ENCODE peak calls at places on chromosomes 3 and 15, in six cellular contexts. E is HCT116, P is HepG2, O is Panc1, Q is SK-N-SH, L is GM12878. M is an unnamed sample.

GRCh38 chr3:177776656-177777055 is 579.4 kb upstream of the TBL1XR1 start:
- DNase-seq in E (no peak), P (peak), O (no peak), Q (no peak), L (no peak), M (no peak)

GRCh38 chr15:98342911-98343310 is 305.4 kb upstream of the IGF1R start:
- DNase-seq in E (no peak), P (no peak), O (no peak), Q (no peak), L (no peak), M (no peak)

GRCh38 chr15:80991446-80991845 is 1.8 kb upstream of the MESD start:
- DNase-seq in E (no peak), P (no peak), O (no peak), Q (no peak), L (no peak), M (no peak)

GRCh38 chr15:31024330-31024729 is 32.9 kb upstream of the MTMR10 start:
- DNase-seq in E (peak), P (peak), O (no peak), Q (no peak), L (no peak), M (no peak)

GRCh38 chr15:83565553-83566159 is 88.3 kb upstream of the ADAMTSL3 start:
- DNase-seq in E (peak), P (peak), O (peak), Q (peak), L (no peak), M (no peak)

GRCh38 chr15:60626669-60627068 is 147.7 kb upstream of the ICE2 start:
- DNase-seq in E (no peak), P (no peak), O (no peak), Q (no peak), L (no peak), M (no peak)

GRCh38 chr15:75182187-75183131 is 19.2 kb upstream of the C15orf39 start:
- DNase-seq in E (no peak), P (peak), O (no peak), Q (no peak), L (no peak), M (no peak)

GRCh38 chr15:70466895-70467529 is 296.3 kb downstream of the UACA start:
- DNase-seq in E (peak), P (peak), O (no peak), Q (peak), L (no peak), M (peak)

GRCh38 chr15:88636039-88636438 is 2.8 kb upstream of the ISG20 start:
- DNase-seq in E (peak), P (no peak), O (no peak), Q (no peak), L (no peak), M (no peak)

GRCh38 chr3:146803746-146804145 is 198.6 kb upstream of the PLSCR5 start:
- DNase-seq in E (no peak), P (no peak), O (no peak), Q (no peak), L (no peak), M (no peak)

GRCh38 chr3:172152869-172153268 is 113.5 kb downstream of the FNDC3B start:
- DNase-seq in E (no peak), P (no peak), O (no peak), Q (no peak), L (no peak), M (no peak)

GRCh38 chr3:156522673-156523072 is 32.2 kb downstream of the SSR3 start:
- DNase-seq in E (no peak), P (no peak), O (no peak), Q (no peak), L (no peak), M (peak)

GRCh38 chr3:45923755-45924154 is 19.5 kb upstream of the CXCR6 start:
- DNase-seq in E (peak), P (no peak), O (no peak), Q (no peak), L (no peak), M (no peak)

GRCh38 chr3:10459954-10460754 is 45.2 kb downstream of the ATP2B2 start:
- DNase-seq in E (peak), P (peak), O (no peak), Q (no peak), L (no peak), M (peak)

GRCh38 chr15:80736571-80736970 is 41.5 kb downstream of the ABHD17C start:
- DNase-seq in E (no peak), P (no peak), O (no peak), Q (no peak), L (no peak), M (no peak)

GRCh38 chr15:48190932-48191573 is 412 bp upstream of the CTXN2 start:
- DNase-seq in E (no peak), P (peak), O (no peak), Q (peak), L (no peak), M (peak)

GRCh38 chr3:43797794-43798193 is 107.1 kb downstream of the ABHD5 start:
- DNase-seq in E (no peak), P (no peak), O (no peak), Q (no peak), L (no peak), M (no peak)

GRCh38 chr3:185778069-185778468 is 46.8 kb downstream of the IGF2BP2 start:
- DNase-seq in E (no peak), P (no peak), O (no peak), Q (no peak), L (no peak), M (no peak)

GRCh38 chr15:39281094-39281493 is 299.8 kb upstream of the THBS1 start:
- DNase-seq in E (no peak), P (no peak), O (no peak), Q (no peak), L (no peak), M (no peak)

GRCh38 chr15:72535911-72536310 is 61.8 kb downstream of the ARIH1 start:
- DNase-seq in E (no peak), P (no peak), O (no peak), Q (no peak), L (no peak), M (no peak)

GRCh38 chr15:69367231-69367630 is 46.9 kb upstream of the KIF23 start:
- DNase-seq in E (no peak), P (no peak), O (no peak), Q (no peak), L (no peak), M (no peak)

GRCh38 chr15:57322602-57323250 is 53.6 kb upstream of the CGNL1 start:
- DNase-seq in E (no peak), P (no peak), O (no peak), Q (no peak), L (no peak), M (no peak)

GRCh38 chr3:102536479-102536878 is 101.7 kb downstream of the ZPLD1 start:
- DNase-seq in E (peak), P (peak), O (peak), Q (peak), L (no peak), M (no peak)

GRCh38 chr15:69410290-69410874 is 3.8 kb upstream of the KIF23 start:
- DNase-seq in E (peak), P (peak), O (no peak), Q (peak), L (no peak), M (no peak)

GRCh38 chr3:177824190-177824786 is 627.0 kb upstream of the TBL1XR1 start:
- DNase-seq in E (no peak), P (peak), O (no peak), Q (peak), L (no peak), M (no peak)

GRCh38 chr3:111874177-111874820 is 15.2 kb downstream of the PHLDB2 start:
- DNase-seq in E (peak), P (peak), O (no peak), Q (no peak), L (no peak), M (no peak)

GRCh38 chr15:55389276-55389631 is 18.9 kb downstream of the CCPG1 start:
- DNase-seq in E (no peak), P (no peak), O (peak), Q (no peak), L (no peak), M (no peak)

GRCh38 chr3:4709336-4709735 is 216.2 kb downstream of the ITPR1 start:
- DNase-seq in E (no peak), P (no peak), O (no peak), Q (no peak), L (no peak), M (no peak)

GRCh38 chr3:9422712-9423424 is 25.5 kb downstream of the SETD5 start:
- DNase-seq in E (peak), P (peak), O (peak), Q (peak), L (no peak), M (no peak)

GRCh38 chr3:99825239-99825638 is 7.6 kb downstream of the CMSS1 start:
- DNase-seq in E (no peak), P (no peak), O (no peak), Q (no peak), L (no peak), M (no peak)

GRCh38 chr15:60704717-60705116 is 225.8 kb upstream of the ICE2 start:
- DNase-seq in E (no peak), P (no peak), O (no peak), Q (no peak), L (no peak), M (no peak)

GRCh38 chr3:109072208-109072607 is 45.7 kb downstream of the MORC1 start:
- DNase-seq in E (no peak), P (no peak), O (no peak), Q (no peak), L (no peak), M (no peak)

GRCh38 chr3:114518409-114518808 is 224.6 kb downstream of the TIGIT start:
- DNase-seq in E (no peak), P (no peak), O (no peak), Q (no peak), L (no peak), M (no peak)

GRCh38 chr3:114525278-114525677 is 231.4 kb downstream of the TIGIT start:
- DNase-seq in E (no peak), P (no peak), O (no peak), Q (no peak), L (no peak), M (no peak)

DNA sequence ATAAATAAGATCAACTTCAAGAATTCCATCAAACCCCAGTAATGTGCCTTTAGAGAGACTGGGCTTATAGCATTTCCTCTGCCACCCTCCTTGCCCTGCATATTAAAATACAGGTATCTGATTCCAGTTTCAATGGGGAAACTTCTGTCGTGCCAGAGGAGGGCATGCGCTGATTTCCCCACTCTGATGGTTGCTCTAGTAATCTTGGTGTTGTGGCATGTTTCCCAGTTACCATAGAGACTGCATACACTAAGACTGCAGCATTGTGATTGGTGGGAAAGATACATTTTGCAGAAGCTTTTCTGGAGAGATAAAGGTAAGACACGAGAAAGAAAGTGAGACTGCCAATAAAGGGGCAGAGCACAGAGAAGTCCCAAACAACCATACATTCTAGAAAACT is 225.6 kb downstream of the TIGIT start:
- DNase-seq in E (no peak), P (no peak), O (no peak), Q (peak), L (peak), M (no peak)
- TF ChIP-seq POLR2AphosphoS5 in E (no peak), P (no peak), O (no peak), Q (no peak), L (no peak), M (no peak)

GRCh38 chr15:77631790-77632551 is 741 bp downstream of the LINGO1 start:
- DNase-seq in E (no peak), P (no peak), O (no peak), Q (no peak), L (no peak), M (no peak)
- H3K4me3 ChIP-seq in E (peak), P (peak), O (peak), Q (peak), L (no peak), M (no peak)

GRCh38 chr15:51315726-51316125 is 22.7 kb downstream of the CYP19A1 start:
- DNase-seq in E (no peak), P (no peak), O (no peak), Q (no peak), L (no peak), M (no peak)
- TF ChIP-seq REST in E (no peak), P (no peak), O (no peak), Q (no peak), L (no peak), M (no peak)

GRCh38 chr3:193983846-193984245 is 152.1 kb upstream of the HES1 start:
- DNase-seq in E (no peak), P (no peak), O (no peak), Q (no peak), L (no peak), M (no peak)

GRCh38 chr3:193981534-193981933 is 154.4 kb upstream of the HES1 start:
- DNase-seq in E (no peak), P (no peak), O (no peak), Q (no peak), L (no peak), M (no peak)

GRCh38 chr3:193980326-193980725 is 155.6 kb upstream of the HES1 start:
- DNase-seq in E (no peak), P (no peak), O (no peak), Q (no peak), L (no peak), M (no peak)

GRCh38 chr3:193980905-193981304 is 155.0 kb upstream of the HES1 start:
- DNase-seq in E (no peak), P (no peak), O (no peak), Q (no peak), L (no peak), M (no peak)

DNA sequence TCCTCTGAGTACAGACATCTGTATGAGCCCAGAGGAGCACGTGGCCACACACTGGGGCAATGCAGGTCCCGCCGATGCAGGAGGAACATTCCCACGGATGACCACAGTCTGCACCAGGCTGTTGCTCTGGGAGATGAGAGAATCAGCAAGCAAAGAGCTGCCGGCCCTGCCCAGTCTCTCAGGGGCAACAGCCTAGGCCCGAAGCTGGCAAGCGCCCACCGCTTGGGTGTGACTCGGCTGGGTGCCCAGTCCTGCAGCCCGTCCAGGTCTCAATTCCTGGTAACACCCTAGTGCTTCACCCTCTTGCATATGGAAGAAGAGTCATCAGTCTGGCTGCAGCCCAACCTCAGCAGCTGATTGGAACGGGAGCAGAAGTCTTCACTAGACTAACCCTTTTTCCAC is 153.7 kb upstream of the HES1 start:
- DNase-seq in E (no peak), P (no peak), O (no peak), Q (no peak), L (no peak), M (no peak)
- TF ChIP-seq POLR2AphosphoS5 in E (no peak), P (no peak), O (no peak), Q (no peak), L (no peak), M (no peak)

DNA sequence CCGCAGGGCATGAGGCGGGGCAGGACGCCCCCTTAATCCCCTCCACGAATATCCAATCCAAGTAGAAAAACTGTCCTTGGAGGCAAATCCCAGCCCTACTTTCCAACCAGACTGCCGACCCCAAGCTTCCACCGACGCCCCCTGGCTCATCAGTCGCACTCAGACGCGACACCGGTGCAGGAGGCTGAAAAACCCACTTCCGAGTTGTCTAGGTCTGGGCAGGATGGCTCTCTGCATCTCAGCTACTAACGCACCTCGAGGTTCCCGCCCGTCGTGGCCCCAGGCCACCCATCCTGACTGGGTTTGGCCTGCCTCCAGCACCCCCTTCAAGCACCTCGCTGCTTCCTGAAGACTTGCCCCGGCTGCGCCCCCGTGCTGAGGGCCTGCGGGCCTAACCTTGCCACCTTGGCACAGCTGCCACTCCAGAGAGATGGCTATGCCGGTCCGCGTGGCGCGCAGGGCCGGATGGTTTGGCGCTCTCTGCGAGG is 15.5 kb downstream of the RGMA start:
- DNase-seq in E (no peak), P (no peak), O (no peak), Q (no peak), L (no peak), M (no peak)
- H3K4me3 ChIP-seq in E (peak), P (peak), O (no peak), Q (peak), L (no peak), M (no peak)

GRCh38 chr3:125644036-125645025 is 49.0 kb upstream of the OSBPL11 start:
- DNase-seq in E (no peak), P (peak), O (no peak), Q (no peak), L (no peak), M (peak)
- TF ChIP-seq REST in E (no peak), P (no peak), O (no peak), Q (no peak), L (no peak), M (no peak)